ENCODE peak calls at places on chromosomes 11 and 22, in five cellular contexts. One of them, this sample, is unnamed.

GRCh38 chr11:114036156-114036811 is 23.2 kb upstream of the ZBTB16 start:
- DNase-seq in foreskin fibroblast: peak
- DNase-seq in GM12864: no peak
- DNase-seq in dorsolateral prefrontal cortex: peak
- DNase-seq in fibroblast of the aortic adventitia: peak
- DNase-seq in this sample: peak

GRCh38 chr11:61041755-61042518 is 60.4 kb upstream of the CD5 start:
- DNase-seq in dorsolateral prefrontal cortex: peak
- DNase-seq in fibroblast of the aortic adventitia: peak
- DNase-seq in foreskin fibroblast: no peak
- DNase-seq in GM12864: peak
- DNase-seq in this sample: no peak

GRCh38 chr11:97069160-97069559 is 679.3 kb downstream of the JRKL start:
- DNase-seq in foreskin fibroblast: no peak
- DNase-seq in fibroblast of the aortic adventitia: no peak
- DNase-seq in dorsolateral prefrontal cortex: no peak
- DNase-seq in GM12864: no peak
- DNase-seq in this sample: no peak

GRCh38 chr22:31084811-31085492 is 3.8 kb downstream of the SMTN start:
- DNase-seq in foreskin fibroblast: peak
- DNase-seq in GM12864: peak
- DNase-seq in dorsolateral prefrontal cortex: peak
- DNase-seq in fibroblast of the aortic adventitia: peak
- DNase-seq in this sample: no peak

GRCh38 chr22:46057762-46058420 is 80.9 kb upstream of the WNT7B start:
- DNase-seq in GM12864: peak
- DNase-seq in dorsolateral prefrontal cortex: peak
- DNase-seq in fibroblast of the aortic adventitia: peak
- DNase-seq in foreskin fibroblast: peak
- DNase-seq in this sample: no peak

GRCh38 chr11:113587318-113587739 is 112.1 kb upstream of the DRD2 start:
- DNase-seq in fibroblast of the aortic adventitia: no peak
- DNase-seq in dorsolateral prefrontal cortex: no peak
- DNase-seq in GM12864: no peak
- DNase-seq in foreskin fibroblast: no peak
- DNase-seq in this sample: no peak

GRCh38 chr11:32178692-32179091 is 87.8 kb downstream of the RCN1 start:
- DNase-seq in fibroblast of the aortic adventitia: no peak
- DNase-seq in GM12864: no peak
- DNase-seq in dorsolateral prefrontal cortex: no peak
- DNase-seq in foreskin fibroblast: no peak
- DNase-seq in this sample: no peak

GRCh38 chr11:64856382-64857227 is 12.2 kb upstream of the CDC42BPG start:
- DNase-seq in fibroblast of the aortic adventitia: peak
- DNase-seq in dorsolateral prefrontal cortex: no peak
- DNase-seq in GM12864: no peak
- DNase-seq in foreskin fibroblast: peak
- DNase-seq in this sample: peak

GRCh38 chr11:132030896-132031295 is 660.5 kb downstream of the NTM start:
- DNase-seq in GM12864: no peak
- DNase-seq in dorsolateral prefrontal cortex: no peak
- DNase-seq in foreskin fibroblast: no peak
- DNase-seq in fibroblast of the aortic adventitia: peak
- DNase-seq in this sample: no peak

GRCh38 chr11:26916805-26917204 is 77.1 kb upstream of the FIBIN start:
- DNase-seq in fibroblast of the aortic adventitia: no peak
- DNase-seq in foreskin fibroblast: no peak
- DNase-seq in GM12864: no peak
- DNase-seq in dorsolateral prefrontal cortex: no peak
- DNase-seq in this sample: no peak

GRCh38 chr11:15378941-15379340 is 264.2 kb downstream of the INSC start:
- DNase-seq in dorsolateral prefrontal cortex: no peak
- DNase-seq in GM12864: no peak
- DNase-seq in fibroblast of the aortic adventitia: no peak
- DNase-seq in foreskin fibroblast: no peak
- DNase-seq in this sample: no peak

GRCh38 chr11:8839957-8840945 is 70.7 kb upstream of the AKIP1 start:
- DNase-seq in fibroblast of the aortic adventitia: no peak
- DNase-seq in foreskin fibroblast: peak
- DNase-seq in GM12864: no peak
- DNase-seq in dorsolateral prefrontal cortex: no peak
- DNase-seq in this sample: no peak

GRCh38 chr11:42521994-42522393 is 789.8 kb upstream of the API5 start:
- DNase-seq in GM12864: no peak
- DNase-seq in foreskin fibroblast: no peak
- DNase-seq in dorsolateral prefrontal cortex: no peak
- DNase-seq in fibroblast of the aortic adventitia: peak
- DNase-seq in this sample: no peak

GRCh38 chr11:75384438-75385080 is 14.8 kb upstream of the RPS3 start:
- DNase-seq in foreskin fibroblast: peak
- DNase-seq in fibroblast of the aortic adventitia: peak
- DNase-seq in dorsolateral prefrontal cortex: peak
- DNase-seq in GM12864: no peak
- DNase-seq in this sample: no peak

GRCh38 chr22:35705141-35705540 is 12.5 kb upstream of the APOL5 start:
- DNase-seq in GM12864: no peak
- DNase-seq in fibroblast of the aortic adventitia: peak
- DNase-seq in foreskin fibroblast: peak
- DNase-seq in dorsolateral prefrontal cortex: no peak
- DNase-seq in this sample: peak

GRCh38 chr22:42279425-42280020 is 9.1 kb upstream of the TCF20 start:
- DNase-seq in GM12864: no peak
- DNase-seq in fibroblast of the aortic adventitia: no peak
- DNase-seq in dorsolateral prefrontal cortex: no peak
- DNase-seq in foreskin fibroblast: no peak
- DNase-seq in this sample: no peak

GRCh38 chr11:69001301-69002081 is 11.6 kb downstream of the MRGPRF start:
- DNase-seq in dorsolateral prefrontal cortex: peak
- DNase-seq in fibroblast of the aortic adventitia: no peak
- DNase-seq in GM12864: no peak
- DNase-seq in foreskin fibroblast: no peak
- DNase-seq in this sample: no peak

GRCh38 chr22:49240472-49240871 is 587.2 kb downstream of the BRD1 start:
- DNase-seq in GM12864: no peak
- DNase-seq in dorsolateral prefrontal cortex: peak
- DNase-seq in fibroblast of the aortic adventitia: no peak
- DNase-seq in foreskin fibroblast: no peak
- DNase-seq in this sample: no peak

GRCh38 chr11:11724994-11725393 is 103.2 kb upstream of the GALNT18 start:
- DNase-seq in fibroblast of the aortic adventitia: no peak
- DNase-seq in dorsolateral prefrontal cortex: no peak
- DNase-seq in foreskin fibroblast: no peak
- DNase-seq in GM12864: no peak
- DNase-seq in this sample: no peak

GRCh38 chr11:11728371-11728770 is 106.6 kb upstream of the GALNT18 start:
- DNase-seq in fibroblast of the aortic adventitia: no peak
- DNase-seq in GM12864: no peak
- DNase-seq in dorsolateral prefrontal cortex: no peak
- DNase-seq in foreskin fibroblast: no peak
- DNase-seq in this sample: no peak

GRCh38 chr11:11722246-11722645 is 100.4 kb upstream of the GALNT18 start:
- DNase-seq in GM12864: no peak
- DNase-seq in fibroblast of the aortic adventitia: no peak
- DNase-seq in foreskin fibroblast: no peak
- DNase-seq in dorsolateral prefrontal cortex: no peak
- DNase-seq in this sample: no peak

GRCh38 chr11:11725438-11725837 is 103.6 kb upstream of the GALNT18 start:
- DNase-seq in fibroblast of the aortic adventitia: no peak
- DNase-seq in dorsolateral prefrontal cortex: no peak
- DNase-seq in GM12864: no peak
- DNase-seq in foreskin fibroblast: no peak
- DNase-seq in this sample: no peak

GRCh38 chr11:11722861-11723260 is 101.1 kb upstream of the GALNT18 start:
- DNase-seq in fibroblast of the aortic adventitia: no peak
- DNase-seq in dorsolateral prefrontal cortex: no peak
- DNase-seq in foreskin fibroblast: no peak
- DNase-seq in GM12864: no peak
- DNase-seq in this sample: no peak
- TF ChIP-seq CTCF in fibroblast of the aortic adventitia: no peak
- TF ChIP-seq CTCF in dorsolateral prefrontal cortex: no peak
- TF ChIP-seq CTCF in foreskin fibroblast: no peak
- TF ChIP-seq CTCF in GM12864: no peak
- TF ChIP-seq CTCF in this sample: no peak

DNA sequence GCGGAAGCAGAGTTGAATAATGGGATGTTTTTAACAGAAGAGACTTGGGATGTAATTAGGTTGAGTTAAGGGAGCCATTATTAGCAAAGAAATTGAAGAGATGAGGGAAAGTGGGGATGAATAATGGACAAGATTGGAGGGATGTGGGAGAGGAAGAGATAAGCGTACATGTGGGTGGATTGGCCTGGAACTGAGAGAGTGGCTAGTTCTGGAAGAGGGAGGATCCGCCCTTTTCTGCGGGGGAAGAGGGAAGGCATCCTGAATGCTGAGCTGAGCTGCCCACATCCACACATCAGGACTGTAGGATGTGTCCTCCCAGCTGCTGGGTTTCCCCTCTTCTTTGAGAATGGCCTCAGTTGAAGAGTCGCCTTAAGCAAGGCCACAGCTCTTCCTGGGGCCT is 68.3 kb upstream of the CADM1 start:
- DNase-seq in foreskin fibroblast: no peak
- DNase-seq in fibroblast of the aortic adventitia: no peak
- DNase-seq in GM12864: no peak
- DNase-seq in dorsolateral prefrontal cortex: no peak
- DNase-seq in this sample: no peak
- TF ChIP-seq CTCF in foreskin fibroblast: no peak
- TF ChIP-seq CTCF in fibroblast of the aortic adventitia: no peak
- TF ChIP-seq CTCF in GM12864: no peak
- TF ChIP-seq CTCF in dorsolateral prefrontal cortex: no peak
- TF ChIP-seq CTCF in this sample: no peak

DNA sequence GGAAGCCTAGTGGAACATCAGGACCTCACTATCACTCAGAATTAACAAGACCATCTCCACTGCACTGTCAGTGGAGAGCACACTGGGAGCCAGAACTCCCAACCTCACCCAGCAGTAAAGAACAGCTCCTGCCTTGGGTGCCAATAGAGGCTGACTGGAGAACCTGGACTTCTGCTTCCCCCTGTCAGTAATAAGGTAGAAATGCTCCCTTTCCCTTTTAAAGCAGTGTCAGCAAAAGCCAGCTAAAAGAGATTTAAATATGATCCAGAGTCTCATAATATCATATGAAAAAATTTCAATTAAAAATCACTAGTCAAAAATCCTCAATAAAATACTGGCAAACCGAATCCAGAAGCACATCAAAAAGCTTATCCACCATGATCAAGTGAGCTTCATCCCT is 82.8 kb downstream of the SPATA19 start:
- DNase-seq in dorsolateral prefrontal cortex: no peak
- DNase-seq in fibroblast of the aortic adventitia: no peak
- DNase-seq in foreskin fibroblast: no peak
- DNase-seq in GM12864: no peak
- DNase-seq in this sample: no peak
- TF ChIP-seq CTCF in dorsolateral prefrontal cortex: no peak
- TF ChIP-seq CTCF in fibroblast of the aortic adventitia: no peak
- TF ChIP-seq CTCF in foreskin fibroblast: no peak
- TF ChIP-seq CTCF in GM12864: no peak
- TF ChIP-seq CTCF in this sample: no peak

GRCh38 chr11:124170801-124171586 is 12.2 kb upstream of the OR10D3 start:
- DNase-seq in dorsolateral prefrontal cortex: no peak
- DNase-seq in fibroblast of the aortic adventitia: no peak
- DNase-seq in foreskin fibroblast: no peak
- DNase-seq in GM12864: no peak
- DNase-seq in this sample: no peak

GRCh38 chr11:124172599-124172998 is 10.5 kb upstream of the OR10D3 start:
- DNase-seq in fibroblast of the aortic adventitia: no peak
- DNase-seq in foreskin fibroblast: no peak
- DNase-seq in dorsolateral prefrontal cortex: no peak
- DNase-seq in GM12864: no peak
- DNase-seq in this sample: no peak

GRCh38 chr11:124172076-124172475 is 11.1 kb upstream of the OR10D3 start:
- DNase-seq in dorsolateral prefrontal cortex: no peak
- DNase-seq in GM12864: no peak
- DNase-seq in fibroblast of the aortic adventitia: no peak
- DNase-seq in foreskin fibroblast: no peak
- DNase-seq in this sample: no peak

GRCh38 chr11:124177344-124177743 is 5.8 kb upstream of the OR10D3 start:
- DNase-seq in GM12864: no peak
- DNase-seq in dorsolateral prefrontal cortex: no peak
- DNase-seq in foreskin fibroblast: no peak
- DNase-seq in fibroblast of the aortic adventitia: no peak
- DNase-seq in this sample: no peak

GRCh38 chr11:124174001-124174400 is 9.1 kb upstream of the OR10D3 start:
- DNase-seq in dorsolateral prefrontal cortex: no peak
- DNase-seq in foreskin fibroblast: peak
- DNase-seq in GM12864: no peak
- DNase-seq in fibroblast of the aortic adventitia: peak
- DNase-seq in this sample: peak
- TF ChIP-seq CTCF in dorsolateral prefrontal cortex: no peak
- TF ChIP-seq CTCF in foreskin fibroblast: no peak
- TF ChIP-seq CTCF in GM12864: no peak
- TF ChIP-seq CTCF in fibroblast of the aortic adventitia: no peak
- TF ChIP-seq CTCF in this sample: no peak

GRCh38 chr11:66335531-66336233 is 552 bp downstream of the RIN1 start:
- DNase-seq in GM12864: no peak
- DNase-seq in fibroblast of the aortic adventitia: peak
- DNase-seq in foreskin fibroblast: peak
- DNase-seq in dorsolateral prefrontal cortex: peak
- DNase-seq in this sample: no peak

GRCh38 chr11:66338276-66339162 is 2.3 kb upstream of the RIN1 start:
- DNase-seq in dorsolateral prefrontal cortex: peak
- DNase-seq in GM12864: no peak
- DNase-seq in fibroblast of the aortic adventitia: no peak
- DNase-seq in foreskin fibroblast: no peak
- DNase-seq in this sample: no peak

GRCh38 chr11:66334605-66335442 is 1.4 kb downstream of the RIN1 start:
- DNase-seq in foreskin fibroblast: no peak
- DNase-seq in dorsolateral prefrontal cortex: no peak
- DNase-seq in fibroblast of the aortic adventitia: no peak
- DNase-seq in GM12864: no peak
- DNase-seq in this sample: no peak

GRCh38 chr11:66337103-66337899 is 1.1 kb upstream of the RIN1 start:
- DNase-seq in dorsolateral prefrontal cortex: peak
- DNase-seq in foreskin fibroblast: peak
- DNase-seq in GM12864: no peak
- DNase-seq in fibroblast of the aortic adventitia: no peak
- DNase-seq in this sample: no peak

DNA sequence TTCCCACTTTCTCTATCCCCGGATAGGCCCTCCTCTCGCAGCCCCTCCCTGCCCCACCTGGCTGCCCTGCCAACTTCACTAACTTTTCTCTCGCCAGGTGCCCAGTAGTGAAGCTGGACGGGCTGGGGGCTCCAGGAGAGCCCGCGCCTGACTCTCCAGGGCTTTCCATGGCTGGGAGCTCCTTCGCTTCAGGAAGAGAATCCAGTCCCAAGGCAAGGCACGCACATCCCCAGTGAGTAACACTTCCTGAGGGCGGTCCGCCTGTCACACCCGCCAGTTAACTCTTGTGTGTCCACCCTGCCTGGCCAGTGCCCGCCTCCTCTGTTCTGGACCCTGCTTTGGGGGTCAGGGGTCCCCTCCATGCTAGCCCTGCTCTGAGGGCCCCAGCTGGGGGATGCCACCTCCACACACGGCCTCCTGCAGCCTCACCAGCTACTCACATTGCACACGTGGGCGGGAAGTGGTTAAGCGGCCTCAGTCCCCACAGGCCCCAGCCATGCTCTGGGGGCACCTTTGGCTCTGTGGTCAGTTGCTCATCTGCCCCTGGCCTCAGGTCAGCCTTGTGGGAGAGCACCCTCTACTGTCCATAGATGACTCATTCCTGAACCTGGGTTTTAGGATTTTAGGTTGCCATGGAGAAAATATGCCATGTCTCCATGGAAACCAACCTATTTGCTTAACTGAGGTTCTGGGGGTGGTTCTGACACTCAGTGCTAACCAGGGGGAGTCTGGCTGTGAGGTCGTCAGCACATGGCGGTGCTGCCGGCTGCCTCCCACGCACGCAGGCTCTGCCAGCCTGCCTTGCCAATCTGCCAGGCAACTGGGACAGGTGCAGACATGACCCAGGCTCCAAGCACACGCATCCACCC is at the start of gene RIN1:
- DNase-seq in dorsolateral prefrontal cortex: peak
- DNase-seq in GM12864: peak
- DNase-seq in fibroblast of the aortic adventitia: peak
- DNase-seq in foreskin fibroblast: peak
- DNase-seq in this sample: peak
- TF ChIP-seq CTCF in dorsolateral prefrontal cortex: peak
- TF ChIP-seq CTCF in GM12864: peak
- TF ChIP-seq CTCF in fibroblast of the aortic adventitia: peak
- TF ChIP-seq CTCF in foreskin fibroblast: peak
- TF ChIP-seq CTCF in this sample: peak

This sample was measured in kidney epithelial cell.